ENCODE peak calls at places on chromosomes 12 and 14, in six cellular contexts. B is mammary epithelial cell, T is RKO, U is fibroblast of lung, R is T-cell, L is Panc1. K is an unnamed sample.

GRCh38 chr12:75820848-75821578 is 210.6 kb downstream of the PHLDA1 start:
- DNase-seq in T (peak), U (peak), B (peak), R (no peak), L (no peak), K (peak)

GRCh38 chr12:25052191-25053020 is 103.5 kb upstream of the BCAT1 start:
- DNase-seq in L (no peak), T (no peak), B (no peak), R (peak), U (no peak), K (no peak)

GRCh38 chr14:26191123-26191522 is 406.7 kb downstream of the NOVA1 start:
- DNase-seq in L (no peak), B (no peak), R (no peak), T (no peak), U (peak), K (no peak)

GRCh38 chr12:127559349-127560040 is 707.5 kb upstream of the TMEM132C start:
- DNase-seq in T (peak), R (no peak), B (peak), L (no peak), U (peak), K (peak)

GRCh38 chr12:100573499-100574261 is at the start of gene GAS2L3:
- DNase-seq in R (peak), L (peak), B (peak), T (peak), U (peak), K (peak)

GRCh38 chr12:59005195-59005961 is 85.1 kb upstream of the LRIG3 start:
- DNase-seq in B (no peak), U (peak), R (no peak), L (no peak), T (no peak), K (no peak)

GRCh38 chr12:88816201-88816600 is 235.9 kb upstream of the KITLG start:
- DNase-seq in U (peak), T (no peak), R (no peak), B (peak), L (no peak), K (no peak)

GRCh38 chr12:102435827-102436436 is 44.4 kb downstream of the IGF1 start:
- DNase-seq in U (no peak), T (no peak), L (no peak), R (no peak), B (no peak), K (no peak)

GRCh38 chr12:126915309-126915708 is 1351.7 kb upstream of the TMEM132C start:
- DNase-seq in B (no peak), R (no peak), T (no peak), L (no peak), U (no peak), K (no peak)

GRCh38 chr12:25796523-25797000 is 161.9 kb upstream of the RASSF8 start:
- DNase-seq in U (peak), L (no peak), T (no peak), B (no peak), R (no peak), K (no peak)

GRCh38 chr12:110750784-110751461 is 8.2 kb upstream of the PPP1CC start:
- DNase-seq in B (peak), T (no peak), U (peak), L (no peak), R (no peak), K (peak)

GRCh38 chr12:10397311-10397710 is 7.5 kb upstream of the KLRK1 start:
- DNase-seq in L (no peak), U (no peak), R (no peak), B (no peak), T (no peak), K (no peak)

GRCh38 chr14:64934338-64934939 is 8.1 kb downstream of the GPX2 start:
- DNase-seq in B (no peak), T (no peak), R (no peak), L (no peak), U (no peak), K (no peak)

GRCh38 chr12:50344775-50345174 is 51.6 kb downstream of the FAM186A start:
- DNase-seq in T (no peak), U (no peak), R (no peak), B (no peak), L (no peak), K (no peak)

GRCh38 chr12:92899388-92900001 is 29.6 kb downstream of the EEA1 start:
- DNase-seq in B (peak), L (peak), R (no peak), T (peak), U (peak), K (peak)

GRCh38 chr12:58496411-58496810 is 423.9 kb downstream of the LRIG3 start:
- DNase-seq in B (no peak), T (no peak), R (no peak), L (no peak), U (no peak), K (no peak)

GRCh38 chr14:58501214-58501816 is 73.8 kb downstream of the KIAA0586 start:
- DNase-seq in U (peak), R (no peak), L (peak), T (peak), B (peak), K (peak)

GRCh38 chr14:61538464-61539022 is 156.8 kb upstream of the HIF1A start:
- DNase-seq in U (no peak), T (no peak), B (no peak), L (no peak), R (no peak), K (no peak)

GRCh38 chr12:53481957-53482586 is 17.2 kb downstream of the MAP3K12 start:
- DNase-seq in B (no peak), U (no peak), L (no peak), R (no peak), T (peak), K (no peak)

GRCh38 chr14:53043107-53043704 is 92.4 kb upstream of the FERMT2 start:
- DNase-seq in L (no peak), R (no peak), U (peak), B (no peak), T (no peak), K (no peak)

GRCh38 chr12:132726386-132726785 is 15.7 kb downstream of the PGAM5 start:
- DNase-seq in B (no peak), R (no peak), L (no peak), T (no peak), U (no peak), K (no peak)

GRCh38 chr12:11014234-11014633 is 8.2 kb downstream of the TAS2R19 start:
- DNase-seq in R (no peak), T (no peak), L (no peak), B (no peak), U (peak), K (no peak)

GRCh38 chr12:87233636-87234035 is 795.6 kb downstream of the C12orf50 start:
- DNase-seq in B (no peak), L (no peak), T (no peak), U (peak), R (no peak), K (no peak)

GRCh38 chr12:119369907-119370546 is 35.5 kb downstream of the CCDC60 start:
- DNase-seq in U (no peak), T (no peak), B (peak), R (no peak), L (no peak), K (peak)

GRCh38 chr14:53062856-53063255 is 90.3 kb downstream of the DDHD1 start:
- DNase-seq in B (no peak), L (no peak), U (peak), R (no peak), T (no peak), K (no peak)

GRCh38 chr14:61503167-61503801 is 181.9 kb downstream of the PRKCH start:
- DNase-seq in U (no peak), T (no peak), R (peak), B (peak), L (no peak), K (peak)

GRCh38 chr12:11133162-11133561 is 1.3 kb downstream of the TAS2R30 start:
- DNase-seq in U (no peak), R (no peak), L (no peak), B (no peak), T (no peak), K (no peak)

GRCh38 chr14:64841772-64842490 is 37.8 kb downstream of the SPTB start:
- DNase-seq in B (no peak), U (no peak), R (no peak), T (no peak), L (no peak), K (no peak)

GRCh38 chr12:132494294-132495164 is 4.6 kb downstream of the FBRSL1 start:
- DNase-seq in B (no peak), L (no peak), T (no peak), R (no peak), U (no peak), K (no peak)

GRCh38 chr14:100882991-100883788 is 20.3 kb downstream of the RTL1 start:
- DNase-seq in B (no peak), R (no peak), T (no peak), U (no peak), L (no peak), K (no peak)

GRCh38 chr14:77133718-77134338 is 7.8 kb downstream of the ZDHHC22 start:
- DNase-seq in T (peak), U (peak), L (no peak), B (peak), R (peak), K (peak)

GRCh38 chr12:2482938-2483337 is 311.8 kb upstream of the FKBP4 start:
- DNase-seq in R (no peak), U (no peak), L (no peak), B (no peak), T (no peak), K (no peak)

GRCh38 chr14:84483072-84483410 is 1046.9 kb upstream of the FLRT2 start:
- DNase-seq in T (no peak), B (no peak), R (no peak), U (no peak), L (no peak), K (no peak)

GRCh38 chr14:53041067-53041466 is 90.2 kb upstream of the FERMT2 start:
- DNase-seq in T (no peak), R (no peak), U (no peak), B (no peak), L (no peak), K (no peak)

K was measured in MCF 10A.